ENCODE peak calls at places on chromosomes 13 and 19, in four cellular contexts. C is HCT116, U is K562, X is Panc1. N is an unnamed sample.

GRCh38 chr13:109743706-109744453 is 42.5 kb downstream of the IRS2 start:
- DNase-seq in X (no peak), C (no peak), U (no peak), N (no peak)

GRCh38 chr19:29107831-29108230 is 105.1 kb downstream of the UQCRFS1 start:
- DNase-seq in C (no peak), U (no peak), X (no peak), N (no peak)

GRCh38 chr19:679418-680286 is 3.5 kb downstream of the FSTL3 start:
- DNase-seq in C (no peak), X (no peak), U (peak), N (no peak)

GRCh38 chr13:30832845-30833332 is 73.2 kb upstream of the MEDAG start:
- DNase-seq in C (peak), U (peak), X (no peak), N (peak)

GRCh38 chr19:34350161-34350561 is 14.8 kb upstream of the GPI start:
- DNase-seq in C (no peak), U (no peak), X (no peak), N (no peak)

GRCh38 chr13:50406831-50407230 is 391.6 kb downstream of the KCNRG start:
- DNase-seq in C (no peak), U (no peak), X (no peak), N (no peak)

GRCh38 chr19:52248256-52248655 is 21.1 kb upstream of the ZNF766 start:
- DNase-seq in X (no peak), C (peak), U (no peak), N (peak)

GRCh38 chr13:106570354-106570822 is 2.5 kb upstream of the ARGLU1 start:
- DNase-seq in X (no peak), C (peak), U (peak), N (no peak)

GRCh38 chr19:47729799-47730520 is 15.4 kb upstream of the NOP53 start:
- DNase-seq in C (no peak), X (no peak), U (peak), N (peak)

GRCh38 chr19:29805026-29805925 is 6.5 kb upstream of the CCNE1 start:
- DNase-seq in C (no peak), U (no peak), X (no peak), N (peak)

GRCh38 chr13:99374994-99375805 is 68.0 kb upstream of the GPR183 start:
- DNase-seq in C (no peak), X (no peak), U (no peak), N (no peak)

GRCh38 chr13:68715651-68716050 is 1392.0 kb upstream of the ATXN8OS start:
- DNase-seq in U (no peak), C (no peak), X (no peak), N (no peak)

GRCh38 chr19:31214086-31214485 is 135.2 kb downstream of the TSHZ3 start:
- DNase-seq in X (peak), C (no peak), U (peak), N (no peak)

DNA sequence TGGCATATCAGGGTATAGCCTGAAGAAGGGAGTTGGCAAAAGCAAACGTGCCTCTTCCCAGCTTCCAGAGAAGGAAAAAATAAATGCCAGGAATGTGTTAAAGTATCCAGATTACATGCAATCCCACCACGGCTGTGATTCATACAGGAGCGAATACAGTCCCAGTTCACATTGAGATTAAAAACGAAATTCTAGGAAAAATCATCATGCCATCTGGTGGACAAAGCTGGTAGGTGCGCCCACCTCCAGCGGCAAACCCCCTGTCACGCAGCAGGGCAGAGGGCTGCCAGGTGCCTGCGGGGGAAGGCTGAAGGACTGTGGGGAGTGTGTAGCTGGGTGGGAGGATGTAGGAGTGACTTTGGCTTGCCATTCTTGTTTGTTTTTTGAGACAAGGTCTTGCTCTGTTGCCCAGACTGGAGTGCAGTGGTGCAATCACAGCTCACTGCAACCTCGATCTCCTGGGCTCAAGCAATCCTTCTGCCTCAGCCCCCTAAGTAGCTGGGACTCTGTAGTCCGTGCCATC is 6.4 kb upstream of the DMWD start:
- DNase-seq in X (no peak), C (no peak), U (peak), N (peak)
- TF ChIP-seq POLR2AphosphoS5 in X (no peak), C (no peak), U (no peak), N (no peak)

DNA sequence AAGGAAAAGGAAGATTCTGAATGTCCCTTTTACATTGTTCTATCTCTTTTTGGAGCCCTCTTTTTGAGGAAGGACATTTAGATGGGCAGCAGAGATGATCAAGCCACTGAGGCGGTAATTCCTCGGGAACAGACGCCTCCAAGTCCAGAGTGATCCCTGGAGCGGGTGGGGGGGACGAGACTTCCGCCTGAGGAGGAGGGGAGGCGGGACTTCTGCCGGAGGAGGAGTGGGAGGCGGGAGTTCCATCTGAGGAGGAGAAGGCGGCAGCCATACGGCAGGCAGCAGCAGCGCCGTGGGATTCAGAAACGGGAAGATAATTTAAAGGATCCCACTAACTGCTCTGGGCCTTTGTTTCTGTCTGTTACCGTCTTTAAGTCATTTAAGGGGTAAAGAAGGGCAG is 37.6 kb upstream of the CD177 start:
- DNase-seq in C (no peak), U (peak), X (no peak), N (no peak)
- TF ChIP-seq TCF7L2 in C (no peak), U (no peak), X (no peak), N (no peak)

GRCh38 chr13:39877134-39877533 is 221.7 kb downstream of the COG6 start:
- DNase-seq in C (no peak), U (no peak), X (no peak), N (no peak)

GRCh38 chr13:39874331-39875055 is 219.0 kb downstream of the COG6 start:
- DNase-seq in C (no peak), U (no peak), X (no peak), N (no peak)

GRCh38 chr13:39876258-39876657 is 220.8 kb downstream of the COG6 start:
- DNase-seq in U (no peak), X (no peak), C (no peak), N (no peak)

GRCh38 chr13:39875583-39875982 is 220.1 kb downstream of the COG6 start:
- DNase-seq in U (no peak), C (no peak), X (no peak), N (no peak)

DNA sequence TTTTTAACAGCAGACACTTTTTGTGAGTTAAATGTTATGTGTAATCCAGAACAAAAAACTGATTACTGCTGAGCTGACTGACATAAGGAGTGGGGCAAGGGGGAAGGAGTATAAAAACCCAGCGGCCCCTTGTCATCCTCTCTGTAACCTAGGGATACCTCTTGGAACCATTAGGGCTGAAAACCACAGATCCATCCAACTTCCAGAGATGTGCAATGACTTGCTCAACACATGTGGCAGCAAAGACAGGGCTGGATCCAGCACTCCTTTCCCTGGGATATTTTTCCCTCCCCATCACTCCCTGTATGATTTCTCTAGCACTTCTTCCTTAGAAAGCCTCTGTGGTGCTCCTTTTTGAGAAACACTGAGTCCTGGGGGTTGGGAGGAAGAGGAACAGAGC is 219.6 kb downstream of the COG6 start:
- DNase-seq in X (no peak), C (no peak), U (no peak), N (no peak)
- TF ChIP-seq POLR2AphosphoS5 in X (no peak), C (no peak), U (no peak), N (no peak)

GRCh38 chr19:6402058-6402457 is 9.1 kb upstream of the GTF2F1 start:
- DNase-seq in U (no peak), X (no peak), C (no peak), N (no peak)

GRCh38 chr19:6402834-6403608 is 10.1 kb upstream of the GTF2F1 start:
- DNase-seq in C (no peak), X (no peak), U (peak), N (peak)
- TF ChIP-seq TCF7L2 in C (no peak), X (no peak), U (no peak), N (no peak)

DNA sequence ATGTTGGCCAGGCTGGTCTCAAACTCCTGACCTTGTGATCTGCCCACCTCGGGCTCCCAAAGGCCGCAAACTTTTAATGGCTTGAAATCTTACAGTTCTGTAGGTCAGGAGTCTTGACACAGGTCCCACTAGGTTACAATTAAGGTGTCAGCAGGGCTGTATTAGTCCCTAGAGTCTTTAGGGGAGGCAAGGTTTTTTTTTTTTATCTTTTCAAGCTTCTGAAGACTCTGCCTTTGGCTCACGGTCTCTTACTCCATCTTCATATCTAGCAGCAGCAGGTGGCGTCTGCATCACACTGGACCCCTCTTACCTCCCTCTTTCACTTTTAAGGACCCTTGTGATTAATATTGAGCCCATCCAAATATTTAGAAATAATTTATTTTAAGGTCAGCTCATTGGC is 11.6 kb downstream of the MIR17HG start:
- DNase-seq in U (no peak), X (no peak), C (no peak), N (no peak)
- TF ChIP-seq POLR2AphosphoS5 in U (no peak), X (no peak), C (no peak), N (peak)

DNA sequence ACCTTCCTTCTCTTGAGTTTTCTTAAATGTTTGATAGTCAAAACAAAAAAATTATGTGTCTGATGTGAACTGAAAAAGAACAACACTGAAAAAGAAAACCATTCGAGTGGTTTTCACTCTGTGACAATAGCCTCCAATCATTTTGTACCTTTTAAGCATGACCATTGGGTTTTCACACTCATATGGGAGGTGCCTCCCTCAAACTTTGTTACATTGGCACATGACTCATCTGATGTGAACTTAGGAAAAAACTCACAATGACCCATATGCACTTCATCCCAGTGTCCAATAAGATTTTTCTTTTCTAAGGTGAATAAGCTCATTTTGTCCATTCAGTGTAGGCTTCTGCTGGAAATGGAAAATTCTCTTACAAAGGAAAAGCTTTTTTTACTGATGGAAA is 66.6 kb upstream of the XPO4 start:
- DNase-seq in C (peak), U (no peak), X (no peak), N (no peak)
- TF ChIP-seq TCF7L2 in C (no peak), U (no peak), X (no peak), N (no peak)

GRCh38 chr19:3056454-3057016 is 5.8 kb downstream of the TLE5 start:
- DNase-seq in C (no peak), U (no peak), X (no peak), N (no peak)
- TF ChIP-seq POLR2AphosphoS5 in C (peak), U (no peak), X (no peak), N (no peak)

N was measured in HepG2.